ENCODE peak calls at places on chromosome 9, in six cellular contexts. G is esophagus squamous epithelium, T is adipocyte, P is sigmoid colon, R is psoas muscle, U is astrocyte. Y is an unnamed sample.

GRCh38 chr9:4126184-4126865 is 173.5 kb downstream of the GLIS3 start:
- DNase-seq in G (no peak), T (peak; percentile 80), P (no peak), R (no peak), U (peak; percentile 89), Y (no peak)

GRCh38 chr9:136008693-136008997 is 47.5 kb upstream of the UBAC1 start:
- DNase-seq in G (no peak), T (no peak), P (no peak), R (no peak), U (no peak), Y (no peak)

GRCh38 chr9:136544549-136545064 is 1.2 kb downstream of the NOTCH1 start:
- DNase-seq in G (no peak), T (peak; percentile 57), P (peak; percentile 87), R (peak; percentile 78), U (no peak), Y (no peak)

GRCh38 chr9:128091144-128091543 is 23.1 kb downstream of the SLC25A25 start:
- DNase-seq in G (no peak), T (peak; percentile 88), P (peak; percentile 92), R (peak; percentile 85), U (peak; percentile 92), Y (no peak)

GRCh38 chr9:131167146-131167692 is 41.8 kb downstream of the NUP214 start:
- DNase-seq in G (no peak), T (peak; percentile 17), P (no peak), R (no peak), U (no peak), Y (no peak)

GRCh38 chr9:108241384-108241783 is 614.4 kb downstream of the ACTL7B start:
- DNase-seq in G (no peak), T (no peak), P (no peak), R (no peak), U (no peak), Y (no peak)

GRCh38 chr9:7844283-7844682 is 44.7 kb upstream of the DMAC1 start:
- DNase-seq in G (no peak), T (no peak), P (no peak), R (no peak), U (no peak), Y (peak; percentile 13)

GRCh38 chr9:90600029-90600428 is 42.6 kb downstream of the DIRAS2 start:
- DNase-seq in G (no peak), T (no peak), P (no peak), R (no peak), U (no peak), Y (no peak)

GRCh38 chr9:34097865-34098264 is 28.6 kb downstream of the DCAF12 start:
- DNase-seq in G (no peak), T (no peak), P (no peak), R (no peak), U (no peak), Y (no peak)

GRCh38 chr9:130138791-130139190 is 33.4 kb upstream of the NCS1 start:
- DNase-seq in G (no peak), T (peak; percentile 87), P (peak; percentile 97), R (peak; percentile 70), U (peak; percentile 100), Y (no peak)

GRCh38 chr9:125896964-125897363 is 149.8 kb downstream of the PBX3 start:
- DNase-seq in G (no peak), T (no peak), P (no peak), R (no peak), U (no peak), Y (no peak)

GRCh38 chr9:119391878-119392277 is 22.6 kb upstream of the BRINP1 start:
- DNase-seq in G (no peak), T (no peak), P (no peak), R (no peak), U (no peak), Y (no peak)

GRCh38 chr9:76652894-76653293 is 111.3 kb upstream of the PCA3 start:
- DNase-seq in G (no peak), T (peak; percentile 35), P (no peak), R (no peak), U (no peak), Y (no peak)

GRCh38 chr9:28688172-28688571 is 1114.9 kb upstream of the C9orf72 start:
- DNase-seq in G (no peak), T (no peak), P (no peak), R (no peak), U (no peak), Y (no peak)

GRCh38 chr9:136694163-136694864 is 7.1 kb upstream of the AGPAT2 start:
- DNase-seq in G (no peak), T (peak; percentile 66), P (no peak), R (peak; percentile 85), U (no peak), Y (peak; percentile 79)

GRCh38 chr9:80146466-80146865 is 574.7 kb downstream of the TLE4 start:
- DNase-seq in G (no peak), T (peak; percentile 42), P (no peak), R (no peak), U (no peak), Y (no peak)

GRCh38 chr9:36738318-36738975 is 165.8 kb downstream of the MELK start:
- DNase-seq in G (no peak), T (peak; percentile 7), P (no peak), R (no peak), U (peak; percentile 20), Y (no peak)

GRCh38 chr9:86667307-86667706 is 280.0 kb downstream of the GAS1 start:
- DNase-seq in G (no peak), T (no peak), P (no peak), R (no peak), U (peak; percentile 43), Y (no peak)

GRCh38 chr9:82037126-82037525 is 48.6 kb downstream of the SPATA31D1 start:
- DNase-seq in G (no peak), T (no peak), P (no peak), R (no peak), U (no peak), Y (no peak)

GRCh38 chr9:116372081-116372673 is 218.6 kb downstream of the PAPPA start:
- DNase-seq in G (no peak), T (no peak), P (no peak), R (no peak), U (no peak), Y (no peak)

GRCh38 chr9:100057624-100058023 is 41.2 kb downstream of the ERP44 start:
- DNase-seq in G (no peak), T (no peak), P (no peak), R (no peak), U (no peak), Y (no peak)

GRCh38 chr9:97474373-97474925 is 27.0 kb upstream of the TMOD1 start:
- DNase-seq in G (no peak), T (no peak), P (no peak), R (no peak), U (peak; percentile 6), Y (no peak)

GRCh38 chr9:90433398-90433890 is 209.2 kb downstream of the DIRAS2 start:
- DNase-seq in G (no peak), T (no peak), P (no peak), R (no peak), U (peak; percentile 29), Y (peak; percentile 62)

GRCh38 chr9:116151966-116152381 is 1.6 kb upstream of the PAPPA start:
- DNase-seq in G (no peak), T (peak; percentile 89), P (no peak), R (no peak), U (peak; percentile 92), Y (no peak)

GRCh38 chr9:8346291-8346690 is 546.7 kb upstream of the DMAC1 start:
- DNase-seq in G (no peak), T (no peak), P (no peak), R (no peak), U (peak; percentile 79), Y (no peak)

GRCh38 chr9:35998333-35998732 is 38.4 kb upstream of the RECK start:
- DNase-seq in G (no peak), T (no peak), P (no peak), R (no peak), U (no peak), Y (no peak)

GRCh38 chr9:27276182-27277030 is 20.5 kb downstream of the EQTN start:
- DNase-seq in G (no peak), T (peak; percentile 89), P (no peak), R (no peak), U (peak; percentile 32), Y (peak; percentile 12)

GRCh38 chr9:112404367-112404979 is 24.6 kb downstream of the HSDL2 start:
- DNase-seq in G (no peak), T (peak; percentile 21), P (no peak), R (no peak), U (peak; percentile 36), Y (no peak)

GRCh38 chr9:112401175-112401815 is 21.4 kb downstream of the HSDL2 start:
- DNase-seq in G (no peak), T (no peak), P (no peak), R (no peak), U (no peak), Y (no peak)

GRCh38 chr9:112408285-112408684 is 28.4 kb downstream of the HSDL2 start:
- DNase-seq in G (no peak), T (no peak), P (no peak), R (no peak), U (no peak), Y (no peak)

GRCh38 chr9:112408819-112409218 is 28.9 kb downstream of the HSDL2 start:
- DNase-seq in G (no peak), T (no peak), P (no peak), R (no peak), U (no peak), Y (no peak)

GRCh38 chr9:112403802-112404201 is 23.9 kb downstream of the HSDL2 start:
- DNase-seq in G (no peak), T (peak; percentile 33), P (no peak), R (no peak), U (no peak), Y (no peak)
- H3K27me3 ChIP-seq in G (no peaks in the 10 kb centered on the region), T (no peaks in the 10 kb centered on the region), P (no peaks in the 10 kb centered on the region), R (no peaks in the 10 kb centered on the region), U (no peaks in the 10 kb centered on the region), Y (no peaks in the 10 kb centered on the region)

DNA sequence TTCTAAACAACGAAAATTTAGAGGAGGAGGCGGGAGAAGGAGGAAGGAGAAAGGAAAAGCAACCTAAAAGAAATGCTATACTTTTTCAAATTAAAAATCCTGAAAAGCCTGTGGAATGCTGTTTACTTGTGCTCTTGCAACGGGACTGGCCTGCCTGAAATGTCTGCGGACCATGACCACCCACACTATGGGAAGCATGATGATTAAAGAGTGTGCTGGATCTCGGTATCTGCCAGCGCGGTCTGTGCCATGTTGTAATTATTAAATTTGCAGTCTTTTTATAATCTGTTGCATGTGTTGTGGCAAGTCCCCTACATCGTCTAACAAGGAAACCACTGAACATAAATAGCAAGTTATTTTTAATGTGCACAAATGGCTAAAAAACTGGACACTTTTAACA is 111.4 kb downstream of the FANCC start:
- DNase-seq in G (no peak), T (peak; percentile 80), P (no peak), R (no peak), U (peak; percentile 26), Y (no peak)
- H3K4me3 ChIP-seq in G (no peak overlapping the region), T (no peak overlapping the region), P (no peak overlapping the region), R (no peak overlapping the region), U (no peak overlapping the region), Y (no peak overlapping the region)

DNA sequence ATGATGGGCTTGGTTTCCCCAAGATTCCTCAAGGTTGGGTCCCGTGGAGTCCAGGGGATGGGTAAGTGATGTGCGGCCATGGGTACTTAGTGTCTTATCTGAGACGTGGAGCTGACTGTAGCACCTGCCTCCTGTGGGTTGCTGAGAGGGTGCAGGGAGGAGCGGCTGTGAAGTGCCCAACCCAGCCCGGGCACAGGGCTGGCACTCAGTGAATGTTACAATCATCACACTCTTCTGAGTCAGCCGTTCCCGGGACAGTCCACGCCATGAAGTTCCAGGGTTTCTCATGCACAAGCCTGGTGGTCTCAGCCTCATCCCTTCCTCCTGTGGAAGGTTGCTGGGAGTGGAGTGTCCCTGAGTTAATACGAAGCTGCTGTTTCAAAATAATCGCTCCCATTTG is 29.1 kb downstream of the NTNG2 start:
- DNase-seq in G (no peak), T (no peak), P (no peak), R (no peak), U (no peak), Y (no peak)
- H3K27me3 ChIP-seq in G (no peaks in the 10 kb centered on the region), T (peaks cover 67% of the 10 kb centered on the region), P (no peaks in the 10 kb centered on the region), R (no peaks in the 10 kb centered on the region), U (peaks cover 22% of the 10 kb centered on the region), Y (no peaks in the 10 kb centered on the region)

GRCh38 chr9:14906654-14907359 is 3.4 kb downstream of the FREM1 start:
- DNase-seq in G (no peak), T (no peak), P (no peak), R (no peak), U (no peak), Y (no peak)
- H3K4me3 ChIP-seq in G (no peak overlapping the region), T (no peak overlapping the region), P (no peak overlapping the region), R (no peak overlapping the region), U (no peak overlapping the region), Y (no peak overlapping the region)